ENCODE peak calls at places on chromosomes 13 and 19, in five cellular contexts. Y, K, O, G and E are unnamed samples. For H3K9me3, the result is how much of the 10 kb centered on the place peaks cover.

GRCh38 chr13:99500839-99501134 is 485 bp upstream of the TM9SF2 start:
- DNase-seq in Y (no peak), K (no peak), O (no peak), G (no peak), E (no peak)

GRCh38 chr13:94928127-94928526 is 215.8 kb upstream of the SOX21 start:
- DNase-seq in Y (no peak), K (no peak), O (no peak), G (no peak), E (no peak)

GRCh38 chr19:5126498-5127223 is 157.7 kb downstream of the KDM4B start:
- DNase-seq in Y (no peak), K (no peak), O (no peak), G (no peak), E (no peak)

GRCh38 chr19:35143231-35143715 is at the start of gene FXYD7:
- DNase-seq in Y (no peak), K (no peak), O (no peak), G (no peak), E (no peak)

GRCh38 chr13:114035583-114036501 is 62.0 kb upstream of the C13orf46 start:
- DNase-seq in Y (peak), K (peak), O (no peak), G (no peak), E (no peak)

GRCh38 chr19:41409288-41409687 is 11.7 kb downstream of the BCKDHA start:
- DNase-seq in Y (peak), K (no peak), O (no peak), G (no peak), E (no peak)

GRCh38 chr19:39126593-39127187 is 1.1 kb downstream of the PAK4 start:
- DNase-seq in Y (no peak), K (no peak), O (no peak), G (no peak), E (no peak)

GRCh38 chr19:41298327-41298964 is 11.5 kb upstream of the CCDC97 start:
- DNase-seq in Y (peak), K (peak), O (peak), G (no peak), E (no peak)

GRCh38 chr19:5460748-5461147 is 5.5 kb downstream of the ZNRF4 start:
- DNase-seq in Y (no peak), K (no peak), O (no peak), G (no peak), E (no peak)

GRCh38 chr19:54188224-54188871 is 1.0 kb downstream of the MBOAT7 start:
- DNase-seq in Y (no peak), K (no peak), O (no peak), G (no peak), E (peak)

GRCh38 chr19:6376512-6377193 is 920 bp upstream of the PSPN start:
- DNase-seq in Y (no peak), K (no peak), O (no peak), G (no peak), E (no peak)

GRCh38 chr13:65553328-65553727 is 1676.8 kb downstream of the PCDH9 start:
- DNase-seq in Y (no peak), K (no peak), O (no peak), G (no peak), E (no peak)

GRCh38 chr19:33194527-33194883 is 375 bp downstream of the LRP3 start:
- DNase-seq in Y (peak), K (no peak), O (no peak), G (no peak), E (no peak)

GRCh38 chr19:1917926-1918325 is 12.7 kb downstream of the ADAT3 start:
- DNase-seq in Y (no peak), K (no peak), O (no peak), G (no peak), E (no peak)

GRCh38 chr13:30551194-30551593 is 66.5 kb upstream of the USPL1 start:
- DNase-seq in Y (peak), K (no peak), O (no peak), G (peak), E (peak)

GRCh38 chr13:107348931-107349330 is 781.0 kb upstream of the ARGLU1 start:
- DNase-seq in Y (no peak), K (no peak), O (no peak), G (no peak), E (no peak)

GRCh38 chr13:98450495-98451167 is 126.3 kb downstream of the STK24 start:
- DNase-seq in Y (peak), K (no peak), O (no peak), G (peak), E (no peak)

GRCh38 chr13:36142735-36143134 is 11.6 kb upstream of the DCLK1 start:
- DNase-seq in Y (no peak), K (no peak), O (no peak), G (no peak), E (no peak)

GRCh38 chr19:45780448-45781281 is 1.6 kb downstream of the DMPK start:
- DNase-seq in Y (no peak), K (no peak), O (no peak), G (no peak), E (no peak)

GRCh38 chr19:46759817-46760333 is 13.6 kb upstream of the STRN4 start:
- DNase-seq in Y (no peak), K (peak), O (peak), G (no peak), E (no peak)

GRCh38 chr13:51286135-51287002 is 53.1 kb upstream of the SERPINE3 start:
- DNase-seq in Y (peak), K (peak), O (peak), G (peak), E (peak)

GRCh38 chr13:31452525-31452924 is 252.8 kb downstream of the B3GLCT start:
- DNase-seq in Y (no peak), K (no peak), O (no peak), G (no peak), E (no peak)

GRCh38 chr13:98384739-98385138 is 192.2 kb downstream of the STK24 start:
- DNase-seq in Y (no peak), K (no peak), O (no peak), G (no peak), E (no peak)

GRCh38 chr19:7534531-7534980 is 961 bp upstream of the PNPLA6 start:
- DNase-seq in Y (peak), K (peak), O (peak), G (no peak), E (no peak)

GRCh38 chr13:100954430-100955361 is 280.1 kb upstream of the TMTC4 start:
- DNase-seq in Y (peak), K (no peak), O (no peak), G (no peak), E (no peak)

GRCh38 chr13:111183087-111183645 is 68.1 kb downstream of the ARHGEF7 start:
- DNase-seq in Y (no peak), K (no peak), O (no peak), G (peak), E (no peak)

DNA sequence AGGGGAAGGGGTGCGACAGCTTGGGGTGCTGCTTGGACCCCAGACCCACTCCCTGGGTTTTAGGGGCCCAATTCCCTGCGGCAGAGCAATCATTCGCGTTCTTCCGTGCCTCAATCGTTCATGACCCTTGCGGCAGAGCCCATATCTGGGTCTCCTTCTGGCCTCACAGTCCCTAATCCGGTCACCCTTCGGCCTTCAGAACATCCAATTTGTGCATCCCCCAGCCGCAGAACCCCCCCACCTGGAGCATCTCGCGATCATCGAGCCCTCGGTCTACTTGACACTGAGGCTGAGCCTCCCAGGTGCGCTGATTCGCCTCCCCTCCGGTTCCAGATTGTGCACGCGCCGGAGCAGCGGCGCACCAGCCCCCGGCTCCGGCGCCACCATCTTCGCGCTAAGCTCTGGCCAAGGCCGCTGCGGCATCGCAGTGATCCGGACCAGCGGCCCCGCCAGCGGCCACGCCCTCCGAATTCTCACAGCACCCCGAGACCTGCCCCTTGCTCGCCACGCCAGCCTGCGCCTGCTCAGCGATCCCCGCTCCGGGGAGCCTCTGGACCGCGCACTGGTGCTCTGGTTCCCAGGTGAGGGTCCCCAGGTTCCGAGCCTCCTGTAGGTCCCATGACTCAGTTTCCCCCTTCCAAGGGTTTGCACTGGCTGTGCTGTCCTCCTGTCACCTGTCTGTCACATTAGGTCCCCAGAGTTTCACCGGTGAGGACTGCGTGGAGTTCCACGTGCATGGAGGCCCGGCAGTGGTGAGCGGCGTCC is 504 bp downstream of the GTPBP3 start:
- DNase-seq in Y (peak), K (no peak), O (no peak), G (no peak), E (no peak)
- H3K9me3 ChIP-seq in Y (under half), K (under half), O (under half), G (under half), E (under half)

GRCh38 chr19:21460686-21461085 is 44.7 kb upstream of the ZNF429 start:
- DNase-seq in Y (no peak), K (no peak), O (no peak), G (no peak), E (no peak)
- H3K9me3 ChIP-seq in Y (under half), K (under half), O (under half), G (under half), E (under half)

GRCh38 chr13:42151781-42152180 is 103.3 kb downstream of the DGKH start:
- DNase-seq in Y (no peak), K (no peak), O (no peak), G (no peak), E (no peak)
- H3K9me3 ChIP-seq in Y (under half), K (under half), O (under half), G (under half), E (under half)

DNA sequence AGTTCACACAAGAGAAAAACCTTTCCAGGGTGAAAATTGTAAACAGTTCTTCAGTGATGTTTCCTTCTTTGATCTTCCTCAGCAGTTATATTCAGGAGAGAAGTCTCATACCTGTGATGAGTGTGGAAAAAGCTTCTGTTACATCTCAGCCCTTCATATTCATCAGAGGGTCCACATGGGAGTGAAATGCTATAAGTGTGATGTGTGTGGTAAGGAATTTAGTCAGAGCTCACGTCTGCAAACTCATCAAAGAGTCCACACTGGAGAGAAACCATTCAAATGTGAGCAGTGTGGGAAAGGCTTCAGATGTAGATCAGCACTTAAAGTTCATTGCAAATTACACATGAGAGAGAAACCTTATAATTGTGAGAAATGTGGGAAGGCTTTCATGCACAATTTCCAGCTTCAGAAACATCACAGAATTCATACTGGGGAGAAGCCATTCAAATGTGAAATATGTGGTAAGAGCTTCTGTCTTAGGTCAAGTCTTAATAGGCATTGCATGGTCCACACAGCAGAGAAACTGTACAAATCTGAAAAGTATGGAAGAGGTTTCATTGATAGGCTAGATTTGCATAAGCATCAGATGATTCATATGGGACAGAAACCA is 6.9 kb downstream of the ZNF222 start:
- DNase-seq in Y (no peak), K (no peak), O (no peak), G (no peak), E (no peak)
- H3K9me3 ChIP-seq in Y (under half), K (half or more), O (under half), G (half or more), E (half or more)

DNA sequence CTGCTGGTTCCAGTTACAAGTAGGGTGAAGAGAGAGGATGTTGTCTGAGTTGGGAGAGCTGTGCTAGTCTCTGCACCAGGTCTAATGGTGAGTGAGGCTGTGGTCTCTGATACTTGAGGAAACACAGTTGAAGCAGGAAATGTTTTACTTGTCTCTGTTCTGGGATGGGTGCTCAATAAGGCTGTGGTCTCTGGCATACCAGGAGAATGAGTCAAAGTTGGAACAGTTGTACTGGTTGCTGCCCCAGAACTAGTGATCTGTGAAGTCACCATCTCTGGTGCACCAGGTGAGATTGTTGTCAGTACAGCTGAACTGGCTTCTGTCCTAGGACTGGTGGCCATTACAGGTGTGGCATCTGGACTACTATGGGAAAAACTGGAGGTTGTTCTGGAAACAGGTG is 74.7 kb downstream of the MUC16 start:
- DNase-seq in Y (no peak), K (no peak), O (no peak), G (no peak), E (no peak)
- H3K9me3 ChIP-seq in Y (under half), K (under half), O (under half), G (under half), E (under half)

GRCh38 chr13:75310005-75310580 is 171.9 kb downstream of the TBC1D4 start:
- DNase-seq in Y (no peak), K (no peak), O (no peak), G (no peak), E (no peak)
- H3K9me3 ChIP-seq in Y (under half), K (under half), O (under half), G (under half), E (under half)

GRCh38 chr19:36528194-36528920 is at the start of gene ZNF260:
- DNase-seq in Y (peak), K (peak), O (peak), G (peak), E (peak)
- H3K9me3 ChIP-seq in Y (under half), K (half or more), O (under half), G (under half), E (under half)

DNA sequence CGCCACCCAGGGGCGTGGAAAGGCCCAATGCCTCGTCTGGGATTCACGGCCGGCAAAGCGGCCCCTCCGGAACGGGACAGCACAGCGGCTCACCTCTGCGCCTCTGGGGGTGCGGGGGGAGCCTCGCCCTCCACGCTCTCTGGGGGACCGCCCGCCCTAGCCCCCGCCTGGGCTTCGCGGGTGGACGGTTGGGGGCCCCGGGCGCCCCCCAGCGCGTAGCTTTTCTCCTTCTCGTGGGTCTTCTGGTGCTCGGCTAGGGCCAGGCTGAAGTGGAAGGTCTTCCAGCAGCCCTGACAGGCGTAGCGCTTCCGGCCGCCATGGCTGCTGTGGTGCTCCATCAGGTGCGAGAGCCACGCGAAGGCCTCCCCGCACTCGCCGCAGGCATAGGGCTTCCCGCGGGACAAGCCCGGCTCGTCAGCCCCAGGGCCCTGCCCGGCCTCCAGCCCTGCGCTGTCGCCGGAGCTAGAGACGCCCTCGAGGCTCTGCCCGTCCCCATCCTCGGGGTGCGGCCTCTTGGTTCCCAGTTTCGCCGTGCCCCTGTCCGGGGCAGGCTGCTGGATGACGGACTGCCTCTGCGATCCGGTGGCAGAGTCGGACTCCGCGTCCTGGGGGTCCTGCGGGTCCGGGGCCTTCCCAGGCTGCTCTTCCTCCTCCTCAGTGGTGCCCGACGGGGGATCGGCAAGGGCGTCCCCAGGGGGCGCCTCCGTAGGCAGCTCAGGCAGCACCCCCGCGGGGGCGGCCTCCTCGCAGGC is 13.3 kb downstream of the ZSCAN18 start:
- DNase-seq in Y (no peak), K (no peak), O (no peak), G (no peak), E (no peak)
- H3K9me3 ChIP-seq in Y (under half), K (half or more), O (half or more), G (half or more), E (under half)

GRCh38 chr19:43841990-43842389 is 14.9 kb downstream of the ZNF283 start:
- DNase-seq in Y (no peak), K (no peak), O (no peak), G (no peak), E (no peak)

DNA sequence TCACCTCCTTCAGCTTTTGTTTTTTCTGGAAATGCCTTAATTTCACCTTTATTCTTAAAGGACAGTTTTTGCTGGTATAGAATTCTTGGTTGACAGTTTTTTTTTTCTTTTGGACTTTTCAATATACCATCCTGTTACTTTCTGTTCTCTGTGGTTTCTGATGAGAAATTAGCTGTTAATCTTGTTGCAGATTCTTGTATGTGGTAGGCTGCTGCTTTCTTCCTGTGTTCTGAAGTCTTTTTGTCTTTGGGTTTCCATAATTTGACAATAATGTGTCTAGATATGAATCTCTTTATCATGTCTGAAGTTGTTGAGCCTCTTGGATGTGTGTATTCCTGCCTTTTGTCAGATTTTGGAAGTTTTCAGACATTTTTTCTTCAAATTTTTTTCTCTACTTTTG is 12.0 kb downstream of the ZNF283 start:
- DNase-seq in Y (no peak), K (no peak), O (no peak), G (no peak), E (no peak)
- H3K9me3 ChIP-seq in Y (under half), K (half or more), O (under half), G (half or more), E (half or more)

DNA sequence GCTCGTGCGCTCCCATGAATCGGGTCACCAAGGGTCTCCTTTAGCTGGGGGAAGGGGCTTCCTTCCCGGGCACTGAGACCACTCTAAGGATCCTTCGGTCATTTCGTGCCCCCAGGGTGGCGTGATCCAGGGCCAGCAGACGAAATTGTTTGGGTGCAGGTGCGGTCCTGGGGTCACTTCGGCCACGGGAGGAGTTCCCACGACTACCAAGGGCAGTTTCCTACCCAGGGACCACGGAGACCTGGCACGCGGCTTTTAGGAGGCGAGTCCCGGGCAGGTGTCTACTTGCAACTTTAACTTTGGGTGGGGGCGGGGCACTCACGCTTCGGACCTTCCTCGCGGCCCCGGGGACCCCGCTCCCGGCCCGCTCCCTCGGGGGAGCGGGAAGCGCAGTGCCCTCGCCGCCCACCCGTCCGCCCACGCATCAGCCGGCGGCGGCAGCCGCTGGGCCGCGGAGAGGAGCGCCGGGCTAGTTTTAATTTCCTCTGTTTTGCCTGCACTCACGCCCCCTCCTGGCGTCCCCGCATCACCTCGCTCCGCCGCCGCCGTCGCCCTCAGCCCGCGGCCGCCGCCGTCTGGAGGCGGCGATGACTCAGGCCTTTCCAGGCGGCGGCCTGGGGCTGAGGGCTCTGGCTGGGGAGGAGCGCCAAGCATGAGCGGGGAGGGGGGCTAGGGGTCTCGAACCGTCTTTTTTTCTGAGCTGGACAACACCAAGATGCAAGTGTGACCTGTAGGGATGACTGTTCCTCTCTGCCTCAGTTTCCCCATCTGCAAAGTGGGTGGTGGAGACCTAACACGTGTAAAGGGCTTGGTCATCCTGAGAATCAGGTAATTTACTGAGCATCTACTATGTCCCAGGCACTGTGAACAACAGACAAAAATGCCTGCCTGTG is 21.8 kb downstream of the OLFM2 start:
- DNase-seq in Y (peak), K (peak), O (peak), G (peak), E (peak)
- H3K9me3 ChIP-seq in Y (under half), K (under half), O (under half), G (under half), E (under half)